ENCODE peak calls at places on chromosomes 3 and 15, in nine cellular contexts. One of them, this sample, is unnamed.

GRCh38 chr15:73258271-73259108 is 110.3 kb downstream of the HCN4 start:
- DNase-seq in T-cell: no peak
- DNase-seq in GM19239: no peak
- DNase-seq in prostate gland: no peak
- DNase-seq in heart left ventricle: no peak
- DNase-seq in cerebellum: no peak
- DNase-seq in CD4-positive, alpha-beta T cell: no peak
- DNase-seq in non-pigmented ciliary epithelial cell: no peak
- DNase-seq in IMR-90: no peak
- DNase-seq in this sample: no peak

GRCh38 chr3:84299329-84299728 is 659.5 kb upstream of the CADM2 start:
- DNase-seq in T-cell: no peak
- DNase-seq in GM19239: no peak
- DNase-seq in prostate gland: no peak
- DNase-seq in heart left ventricle: no peak
- DNase-seq in cerebellum: no peak
- DNase-seq in CD4-positive, alpha-beta T cell: no peak
- DNase-seq in non-pigmented ciliary epithelial cell: no peak
- DNase-seq in IMR-90: no peak
- DNase-seq in this sample: no peak

GRCh38 chr15:32994810-32995424 is 199.6 kb downstream of the FMN1 start:
- DNase-seq in T-cell: no peak
- DNase-seq in GM19239: no peak
- DNase-seq in prostate gland: no peak
- DNase-seq in heart left ventricle: no peak
- DNase-seq in cerebellum: peak
- DNase-seq in CD4-positive, alpha-beta T cell: no peak
- DNase-seq in non-pigmented ciliary epithelial cell: no peak
- DNase-seq in IMR-90: peak
- DNase-seq in this sample: no peak

GRCh38 chr3:164459526-164460151 is 618.7 kb downstream of the SI start:
- DNase-seq in T-cell: no peak
- DNase-seq in GM19239: no peak
- DNase-seq in prostate gland: no peak
- DNase-seq in heart left ventricle: no peak
- DNase-seq in cerebellum: no peak
- DNase-seq in CD4-positive, alpha-beta T cell: no peak
- DNase-seq in non-pigmented ciliary epithelial cell: peak
- DNase-seq in IMR-90: no peak
- DNase-seq in this sample: no peak

GRCh38 chr3:71753716-71754609 is at the start of gene GPR27:
- DNase-seq in T-cell: no peak
- DNase-seq in GM19239: no peak
- DNase-seq in prostate gland: no peak
- DNase-seq in heart left ventricle: no peak
- DNase-seq in cerebellum: peak
- DNase-seq in CD4-positive, alpha-beta T cell: no peak
- DNase-seq in non-pigmented ciliary epithelial cell: no peak
- DNase-seq in IMR-90: peak
- DNase-seq in this sample: no peak

GRCh38 chr3:149393355-149394165 is 16.1 kb upstream of the TM4SF1 start:
- DNase-seq in T-cell: no peak
- DNase-seq in GM19239: peak
- DNase-seq in prostate gland: no peak
- DNase-seq in heart left ventricle: peak
- DNase-seq in cerebellum: no peak
- DNase-seq in CD4-positive, alpha-beta T cell: no peak
- DNase-seq in non-pigmented ciliary epithelial cell: no peak
- DNase-seq in IMR-90: peak
- DNase-seq in this sample: no peak

GRCh38 chr3:53147161-53147902 is 13.7 kb upstream of the PRKCD start:
- DNase-seq in T-cell: no peak
- DNase-seq in GM19239: no peak
- DNase-seq in prostate gland: no peak
- DNase-seq in heart left ventricle: no peak
- DNase-seq in cerebellum: no peak
- DNase-seq in CD4-positive, alpha-beta T cell: no peak
- DNase-seq in non-pigmented ciliary epithelial cell: no peak
- DNase-seq in IMR-90: peak
- DNase-seq in this sample: no peak

GRCh38 chr15:51621917-51622268 is 678 bp downstream of the DMXL2 start:
- DNase-seq in T-cell: no peak
- DNase-seq in GM19239: no peak
- DNase-seq in prostate gland: peak
- DNase-seq in heart left ventricle: peak
- DNase-seq in cerebellum: peak
- DNase-seq in CD4-positive, alpha-beta T cell: no peak
- DNase-seq in non-pigmented ciliary epithelial cell: no peak
- DNase-seq in IMR-90: peak
- DNase-seq in this sample: peak

GRCh38 chr3:121152573-121152972 is 244.6 kb downstream of the STXBP5L start:
- DNase-seq in T-cell: no peak
- DNase-seq in GM19239: no peak
- DNase-seq in prostate gland: no peak
- DNase-seq in heart left ventricle: no peak
- DNase-seq in cerebellum: no peak
- DNase-seq in CD4-positive, alpha-beta T cell: no peak
- DNase-seq in non-pigmented ciliary epithelial cell: no peak
- DNase-seq in IMR-90: no peak
- DNase-seq in this sample: no peak

GRCh38 chr3:173663664-173664063 is 266.1 kb downstream of the NLGN1 start:
- DNase-seq in T-cell: no peak
- DNase-seq in GM19239: no peak
- DNase-seq in prostate gland: no peak
- DNase-seq in heart left ventricle: no peak
- DNase-seq in cerebellum: no peak
- DNase-seq in CD4-positive, alpha-beta T cell: no peak
- DNase-seq in non-pigmented ciliary epithelial cell: no peak
- DNase-seq in IMR-90: no peak
- DNase-seq in this sample: no peak

GRCh38 chr15:68789041-68789920 is 31.4 kb downstream of the ANP32A start:
- DNase-seq in T-cell: no peak
- DNase-seq in GM19239: no peak
- DNase-seq in prostate gland: no peak
- DNase-seq in heart left ventricle: no peak
- DNase-seq in cerebellum: no peak
- DNase-seq in CD4-positive, alpha-beta T cell: no peak
- DNase-seq in non-pigmented ciliary epithelial cell: no peak
- DNase-seq in IMR-90: no peak
- DNase-seq in this sample: no peak

GRCh38 chr3:158970006-158970405 is 168.2 kb downstream of the MFSD1 start:
- DNase-seq in T-cell: no peak
- DNase-seq in GM19239: no peak
- DNase-seq in prostate gland: no peak
- DNase-seq in heart left ventricle: no peak
- DNase-seq in cerebellum: no peak
- DNase-seq in CD4-positive, alpha-beta T cell: no peak
- DNase-seq in non-pigmented ciliary epithelial cell: no peak
- DNase-seq in IMR-90: no peak
- DNase-seq in this sample: no peak

GRCh38 chr3:52036829-52037228 is 19.5 kb downstream of the DUSP7 start:
- DNase-seq in T-cell: no peak
- DNase-seq in GM19239: no peak
- DNase-seq in prostate gland: no peak
- DNase-seq in heart left ventricle: no peak
- DNase-seq in cerebellum: no peak
- DNase-seq in CD4-positive, alpha-beta T cell: no peak
- DNase-seq in non-pigmented ciliary epithelial cell: no peak
- DNase-seq in IMR-90: no peak
- DNase-seq in this sample: no peak

GRCh38 chr3:61353353-61353752 is 102.1 kb upstream of the FHIT start:
- DNase-seq in T-cell: no peak
- DNase-seq in GM19239: no peak
- DNase-seq in prostate gland: no peak
- DNase-seq in heart left ventricle: no peak
- DNase-seq in cerebellum: no peak
- DNase-seq in CD4-positive, alpha-beta T cell: no peak
- DNase-seq in non-pigmented ciliary epithelial cell: no peak
- DNase-seq in IMR-90: no peak
- DNase-seq in this sample: no peak

GRCh38 chr3:46215810-46216414 is 7.8 kb upstream of the CCR1 start:
- DNase-seq in T-cell: no peak
- DNase-seq in GM19239: no peak
- DNase-seq in prostate gland: peak
- DNase-seq in heart left ventricle: no peak
- DNase-seq in cerebellum: no peak
- DNase-seq in CD4-positive, alpha-beta T cell: no peak
- DNase-seq in non-pigmented ciliary epithelial cell: no peak
- DNase-seq in IMR-90: peak
- DNase-seq in this sample: no peak

GRCh38 chr15:66883322-66883911 is 181.4 kb downstream of the SMAD6 start:
- DNase-seq in T-cell: no peak
- DNase-seq in GM19239: no peak
- DNase-seq in prostate gland: peak
- DNase-seq in heart left ventricle: peak
- DNase-seq in cerebellum: no peak
- DNase-seq in CD4-positive, alpha-beta T cell: no peak
- DNase-seq in non-pigmented ciliary epithelial cell: peak
- DNase-seq in IMR-90: peak
- DNase-seq in this sample: no peak

GRCh38 chr3:105823149-105823866 is 45.5 kb downstream of the CBLB start:
- DNase-seq in T-cell: no peak
- DNase-seq in GM19239: no peak
- DNase-seq in prostate gland: no peak
- DNase-seq in heart left ventricle: no peak
- DNase-seq in cerebellum: no peak
- DNase-seq in CD4-positive, alpha-beta T cell: no peak
- DNase-seq in non-pigmented ciliary epithelial cell: peak
- DNase-seq in IMR-90: peak
- DNase-seq in this sample: no peak

GRCh38 chr15:71294636-71295241 is 179.5 kb downstream of the THSD4 start:
- DNase-seq in T-cell: no peak
- DNase-seq in GM19239: no peak
- DNase-seq in prostate gland: no peak
- DNase-seq in heart left ventricle: no peak
- DNase-seq in cerebellum: no peak
- DNase-seq in CD4-positive, alpha-beta T cell: no peak
- DNase-seq in non-pigmented ciliary epithelial cell: peak
- DNase-seq in IMR-90: peak
- DNase-seq in this sample: no peak

GRCh38 chr15:37518436-37518835 is 416.0 kb upstream of the TMCO5A start:
- DNase-seq in T-cell: no peak
- DNase-seq in GM19239: no peak
- DNase-seq in prostate gland: no peak
- DNase-seq in heart left ventricle: no peak
- DNase-seq in cerebellum: no peak
- DNase-seq in CD4-positive, alpha-beta T cell: no peak
- DNase-seq in non-pigmented ciliary epithelial cell: no peak
- DNase-seq in IMR-90: no peak
- DNase-seq in this sample: no peak

GRCh38 chr3:67685499-67685898 is 31.1 kb upstream of the SUCLG2 start:
- DNase-seq in T-cell: no peak
- DNase-seq in GM19239: peak
- DNase-seq in prostate gland: no peak
- DNase-seq in heart left ventricle: no peak
- DNase-seq in cerebellum: no peak
- DNase-seq in CD4-positive, alpha-beta T cell: no peak
- DNase-seq in non-pigmented ciliary epithelial cell: no peak
- DNase-seq in IMR-90: no peak
- DNase-seq in this sample: no peak

GRCh38 chr3:127339943-127340861 is 52.4 kb upstream of the PRR20G start:
- DNase-seq in T-cell: no peak
- DNase-seq in GM19239: no peak
- DNase-seq in prostate gland: no peak
- DNase-seq in heart left ventricle: no peak
- DNase-seq in cerebellum: peak
- DNase-seq in CD4-positive, alpha-beta T cell: no peak
- DNase-seq in non-pigmented ciliary epithelial cell: no peak
- DNase-seq in IMR-90: no peak
- DNase-seq in this sample: no peak

GRCh38 chr3:161263057-161263456 is 41.9 kb downstream of the NMD3 start:
- DNase-seq in T-cell: no peak
- DNase-seq in GM19239: no peak
- DNase-seq in prostate gland: no peak
- DNase-seq in heart left ventricle: no peak
- DNase-seq in cerebellum: no peak
- DNase-seq in CD4-positive, alpha-beta T cell: no peak
- DNase-seq in non-pigmented ciliary epithelial cell: peak
- DNase-seq in IMR-90: peak
- DNase-seq in this sample: no peak

GRCh38 chr3:97958396-97958795 is 13.8 kb downstream of the RIOX2 start:
- DNase-seq in T-cell: no peak
- DNase-seq in GM19239: no peak
- DNase-seq in prostate gland: no peak
- DNase-seq in heart left ventricle: no peak
- DNase-seq in cerebellum: no peak
- DNase-seq in CD4-positive, alpha-beta T cell: no peak
- DNase-seq in non-pigmented ciliary epithelial cell: no peak
- DNase-seq in IMR-90: peak
- DNase-seq in this sample: no peak

GRCh38 chr15:62244762-62245161 is 79.7 kb upstream of the C2CD4B start:
- DNase-seq in T-cell: no peak
- DNase-seq in GM19239: no peak
- DNase-seq in prostate gland: no peak
- DNase-seq in heart left ventricle: no peak
- DNase-seq in cerebellum: no peak
- DNase-seq in CD4-positive, alpha-beta T cell: no peak
- DNase-seq in non-pigmented ciliary epithelial cell: no peak
- DNase-seq in IMR-90: no peak
- DNase-seq in this sample: no peak

GRCh38 chr3:158683216-158683975 is 10.9 kb upstream of the LXN start:
- DNase-seq in T-cell: no peak
- DNase-seq in GM19239: no peak
- DNase-seq in prostate gland: no peak
- DNase-seq in heart left ventricle: no peak
- DNase-seq in cerebellum: no peak
- DNase-seq in CD4-positive, alpha-beta T cell: no peak
- DNase-seq in non-pigmented ciliary epithelial cell: peak
- DNase-seq in IMR-90: peak
- DNase-seq in this sample: no peak